ENCODE peak calls at places on chromosomes 12 and 14, in six cellular contexts. M, O, R, B, C and W are unnamed samples.

GRCh38 chr14:63193236-63193635 is 11.0 kb upstream of the RHOJ start:
- DNase-seq in M (no peak), O (no peak), R (no peak), B (no peak), C (no peak), W (no peak)

GRCh38 chr12:109762673-109763191 is 49.1 kb downstream of the FAM222A start:
- DNase-seq in M (no peak), O (no peak), R (peak; percentile 43), B (no peak), C (peak; percentile 26), W (no peak)

GRCh38 chr12:53770281-53770680 is 18.5 kb upstream of the CISTR start:
- DNase-seq in M (no peak), O (no peak), R (no peak), B (no peak), C (no peak), W (no peak)

GRCh38 chr12:16361142-16361783 is 13.8 kb downstream of the MGST1 start:
- DNase-seq in M (no peak), O (no peak), R (no peak), B (no peak), C (no peak), W (no peak)

GRCh38 chr12:34218193-34219045 is 196.1 kb downstream of the ALG10 start:
- DNase-seq in M (peak; percentile 58), O (peak; percentile 66), R (no peak), B (peak; percentile 17), C (peak; percentile 81), W (peak; percentile 64)

GRCh38 chr12:740921-741320 is 11.5 kb upstream of the WNK1 start:
- DNase-seq in M (no peak), O (no peak), R (no peak), B (no peak), C (no peak), W (no peak)

GRCh38 chr12:17665839-17666238 is 424.2 kb downstream of the RERGL start:
- DNase-seq in M (no peak), O (no peak), R (no peak), B (no peak), C (no peak), W (no peak)

GRCh38 chr14:59190372-59190771 is 1.9 kb downstream of the DAAM1 start:
- DNase-seq in M (peak; percentile 25), O (peak; percentile 25), R (no peak), B (no peak), C (no peak), W (no peak)

GRCh38 chr12:92597997-92598396 is 104.8 kb upstream of the PLEKHG7 start:
- DNase-seq in M (no peak), O (no peak), R (no peak), B (no peak), C (no peak), W (no peak)

GRCh38 chr12:98709022-98709421 is 63.9 kb downstream of the APAF1 start:
- DNase-seq in M (no peak), O (no peak), R (no peak), B (no peak), C (no peak), W (no peak)

GRCh38 chr14:104135904-104136471 is 2.4 kb upstream of the KIF26A start:
- DNase-seq in M (no peak), O (peak; percentile 13), R (no peak), B (no peak), C (peak; percentile 71), W (no peak)

GRCh38 chr12:122102331-122102730 is 23.8 kb downstream of the MLXIP start:
- DNase-seq in M (no peak), O (peak; percentile 63), R (peak; percentile 72), B (no peak), C (no peak), W (no peak)

GRCh38 chr12:42643881-42644579 is 54.5 kb upstream of the PRICKLE1 start:
- DNase-seq in M (no peak), O (no peak), R (no peak), B (no peak), C (no peak), W (no peak)

GRCh38 chr12:123120452-123121166 is 30.3 kb downstream of the PITPNM2 start:
- DNase-seq in M (no peak), O (no peak), R (no peak), B (no peak), C (no peak), W (no peak)

GRCh38 chr14:41604793-41605534 is 1.7 kb upstream of the LRFN5 start:
- DNase-seq in M (peak; percentile 21), O (peak; percentile 29), R (peak; percentile 77), B (no peak), C (peak; percentile 81), W (no peak)

GRCh38 chr14:41606249-41607118 is at the start of gene LRFN5:
- DNase-seq in M (peak; percentile 26), O (peak; percentile 40), R (peak; percentile 67), B (no peak), C (peak; percentile 81), W (no peak)

GRCh38 chr14:41607119-41607785 is 576 bp downstream of the LRFN5 start:
- DNase-seq in M (no peak), O (no peak), R (no peak), B (no peak), C (peak; percentile 66), W (no peak)

GRCh38 chr14:41607966-41608663 is 1.4 kb downstream of the LRFN5 start:
- DNase-seq in M (no peak), O (no peak), R (peak; percentile 63), B (no peak), C (peak; percentile 77), W (no peak)

DNA sequence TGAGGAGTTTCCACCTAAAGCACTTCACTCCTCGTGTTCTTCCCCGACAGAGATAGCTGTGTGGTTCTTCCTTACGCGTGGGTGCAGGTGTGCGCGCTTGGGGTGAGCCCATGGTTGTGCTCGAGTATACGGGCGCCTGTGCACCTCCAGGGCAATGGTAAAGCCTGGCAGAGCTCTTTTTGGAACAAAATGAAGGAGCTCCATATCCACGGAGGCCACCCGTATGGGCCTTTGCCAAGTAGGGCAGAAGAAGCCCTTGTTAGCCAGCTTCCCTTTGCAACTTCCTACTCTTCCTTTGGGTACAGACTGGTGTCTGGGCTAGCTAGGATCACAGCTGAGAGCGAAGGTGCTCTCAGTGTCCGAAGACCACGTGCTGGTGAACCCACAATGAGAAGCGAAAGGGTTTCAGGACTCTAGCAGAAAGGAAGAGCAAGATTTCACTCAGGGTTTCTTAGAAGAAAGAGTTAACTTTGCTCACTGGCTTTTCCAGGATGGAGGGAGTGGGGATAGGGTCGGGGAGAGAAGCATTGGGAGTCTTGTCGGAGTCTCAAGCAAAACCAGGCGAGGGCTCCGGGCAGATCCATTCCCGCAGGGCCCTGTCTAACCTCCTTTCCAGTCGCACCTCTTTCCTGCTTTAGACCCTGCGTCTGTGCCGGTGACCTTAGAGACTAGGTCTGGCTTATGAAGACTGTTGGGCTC is 977 bp upstream of the LRFN5 start:
- DNase-seq in M (peak; percentile 16), O (no peak), R (peak; percentile 62), B (no peak), C (peak; percentile 46), W (no peak)
- H3K27ac ChIP-seq in M (peak overlapping the region; percentile 64), O (peak overlapping the region; percentile 71), R (peak overlapping the region; percentile 83), B (no peak overlapping the region), C (no peak overlapping the region), W (no peak overlapping the region)

GRCh38 chr12:77131977-77132490 is 66.7 kb upstream of the E2F7 start:
- DNase-seq in M (no peak), O (no peak), R (no peak), B (no peak), C (no peak), W (no peak)

GRCh38 chr12:77124767-77125166 is 59.4 kb upstream of the E2F7 start:
- DNase-seq in M (no peak), O (no peak), R (no peak), B (no peak), C (no peak), W (no peak)

GRCh38 chr12:77133566-77133965 is 68.2 kb upstream of the E2F7 start:
- DNase-seq in M (no peak), O (peak; percentile 17), R (no peak), B (no peak), C (no peak), W (no peak)

DNA sequence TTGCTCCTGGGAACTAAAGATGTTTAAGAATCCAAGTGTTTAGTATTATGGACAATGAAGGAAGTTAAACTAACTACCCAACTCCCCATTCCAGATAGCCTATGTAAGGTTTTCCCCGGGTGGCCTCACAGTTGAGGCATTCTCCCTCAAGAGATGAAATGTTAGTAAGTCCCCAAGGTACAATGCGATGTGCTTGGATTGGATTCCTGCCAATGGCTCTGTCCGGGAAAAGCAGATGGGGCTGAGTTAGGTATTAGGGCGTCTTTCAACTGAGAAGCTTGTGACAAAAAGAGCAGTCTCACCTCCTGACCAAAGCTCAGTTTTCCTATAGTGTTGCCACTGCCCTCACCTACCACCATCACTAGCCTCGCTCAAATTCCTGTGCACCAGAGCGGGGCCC is 64.8 kb upstream of the E2F7 start:
- DNase-seq in M (no peak), O (no peak), R (no peak), B (no peak), C (no peak), W (no peak)
- H3K4me1 ChIP-seq in M (no peaks in the 10 kb centered on the region), O (no peaks in the 10 kb centered on the region), R (no peaks in the 10 kb centered on the region), B (no peaks in the 10 kb centered on the region), C (no peaks in the 10 kb centered on the region), W (no peaks in the 10 kb centered on the region)

GRCh38 chr12:8828514-8829127 is 6.2 kb downstream of the A2ML1 start:
- DNase-seq in M (no peak), O (no peak), R (no peak), B (no peak), C (no peak), W (no peak)

GRCh38 chr12:8829128-8829524 is 6.7 kb downstream of the A2ML1 start:
- DNase-seq in M (no peak), O (no peak), R (no peak), B (no peak), C (no peak), W (no peak)

GRCh38 chr12:8829621-8830020 is 7.2 kb downstream of the A2ML1 start:
- DNase-seq in M (no peak), O (no peak), R (no peak), B (no peak), C (no peak), W (no peak)

GRCh38 chr12:8831116-8831515 is 8.7 kb downstream of the A2ML1 start:
- DNase-seq in M (no peak), O (no peak), R (no peak), B (no peak), C (no peak), W (no peak)

DNA sequence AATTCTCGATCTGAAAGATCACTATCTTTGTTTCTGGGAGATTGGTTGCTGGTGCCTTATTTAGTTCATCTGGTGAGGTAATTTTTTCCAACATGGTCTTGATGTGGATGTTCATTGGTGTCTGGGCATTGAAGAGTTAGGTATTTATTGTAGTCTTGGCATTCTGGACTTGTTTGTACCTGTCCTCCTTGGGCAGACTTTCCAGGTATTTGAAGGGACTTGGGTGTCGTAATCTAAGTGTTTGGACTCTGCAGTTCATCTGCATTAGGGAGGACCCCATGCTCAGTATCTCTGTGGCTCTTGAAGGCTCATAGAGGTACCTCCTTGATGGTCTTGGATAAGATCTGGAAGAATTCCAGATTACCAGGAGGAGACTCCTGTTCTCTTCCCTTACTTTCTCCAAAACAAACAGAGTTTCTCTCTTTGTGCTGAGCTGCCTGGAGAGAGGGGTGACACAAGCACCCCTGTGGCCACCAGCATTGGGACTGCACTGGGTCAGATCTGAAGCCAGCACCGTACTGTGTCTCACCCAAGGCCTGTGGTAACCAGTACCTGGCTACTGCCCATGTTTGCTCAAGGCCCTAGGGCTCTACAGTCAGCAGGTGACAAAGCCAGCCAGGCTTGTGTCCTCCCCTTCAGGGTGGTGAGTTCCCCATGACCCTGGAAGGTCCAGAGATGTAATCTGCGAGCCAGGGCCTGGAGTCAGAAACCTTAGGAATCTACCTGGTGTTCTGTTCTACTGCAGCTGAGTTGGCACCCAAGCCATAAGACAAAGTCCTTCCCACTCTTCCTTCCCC is 5.3 kb downstream of the A2ML1 start:
- DNase-seq in M (no peak), O (no peak), R (no peak), B (no peak), C (no peak), W (no peak)
- H3K27ac ChIP-seq in M (no peak overlapping the region), O (no peak overlapping the region), R (no peak overlapping the region), B (no peak overlapping the region), C (no peak overlapping the region), W (no peak overlapping the region)

GRCh38 chr12:32546272-32546671 is 132.8 kb upstream of the DNM1L start:
- DNase-seq in M (no peak), O (no peak), R (no peak), B (no peak), C (no peak), W (no peak)
- H3K4me1 ChIP-seq in M (peaks cover 5% of the 10 kb centered on the region), O (peaks cover 88% of the 10 kb centered on the region), R (no peaks in the 10 kb centered on the region), B (no peaks in the 10 kb centered on the region), C (peaks cover 14% of the 10 kb centered on the region), W (no peaks in the 10 kb centered on the region)